ENCODE peak calls at places on chromosomes 13 and 19, in nine cellular contexts. Z is astrocyte, Y is PC-3, Q is fibroblast of lung, K is HepG2, F is hepatocyte, P is neural progenitor cell, X is GM12878, S is PC-9. V is an unnamed sample. For H3K36me3, the result is how much of the 10 kb centered on the place peaks cover.

GRCh38 chr13:67048084-67048792 is 181.9 kb downstream of the PCDH9 start:
- DNase-seq in P (peak), S (no peak), K (no peak), Q (peak), X (no peak), F (peak), Y (no peak), Z (peak), V (no peak)

GRCh38 chr19:51460164-51460992 is 2.1 kb upstream of the SIGLEC8 start:
- DNase-seq in Y (peak), S (no peak), F (no peak), Z (no peak), Q (no peak), K (peak), X (no peak), P (peak), V (no peak)

GRCh38 chr19:46802152-46802551 is 13.8 kb upstream of the SLC1A5 start:
- DNase-seq in K (no peak), P (no peak), Q (no peak), Y (no peak), S (no peak), F (no peak), X (no peak), Z (no peak), V (no peak)

GRCh38 chr19:38846097-38846496 is 3.7 kb downstream of the HNRNPL start:
- DNase-seq in X (no peak), S (no peak), F (no peak), K (no peak), Q (no peak), Y (no peak), Z (no peak), P (no peak), V (no peak)

GRCh38 chr19:12722566-12723382 is 958 bp downstream of the TNPO2 start:
- DNase-seq in Q (peak), F (peak), Z (peak), X (peak), K (peak), Y (peak), P (peak), S (peak), V (peak)

GRCh38 chr13:30157616-30157993 is 149.7 kb downstream of the KATNAL1 start:
- DNase-seq in X (peak), P (no peak), Z (no peak), F (no peak), Y (no peak), K (no peak), S (no peak), Q (no peak), V (no peak)

GRCh38 chr13:52048516-52048915 is 24.0 kb downstream of the UTP14C start:
- DNase-seq in Z (no peak), K (no peak), X (no peak), S (no peak), Y (no peak), F (no peak), P (no peak), Q (peak), V (no peak)

GRCh38 chr19:50893047-50893737 is 18.0 kb downstream of the KLK4 start:
- DNase-seq in P (no peak), Q (no peak), F (no peak), K (no peak), S (no peak), Z (no peak), Y (no peak), X (no peak), V (no peak)

GRCh38 chr19:7224205-7224833 is 69.9 kb downstream of the INSR start:
- DNase-seq in F (no peak), Z (peak), X (no peak), S (no peak), P (no peak), Q (peak), K (peak), Y (peak), V (no peak)

GRCh38 chr13:26619321-26619720 is 61.8 kb downstream of the WASF3 start:
- DNase-seq in K (no peak), Z (peak), Y (peak), X (no peak), S (no peak), F (no peak), Q (peak), P (no peak), V (no peak)

GRCh38 chr13:66348745-66349720 is 881.1 kb downstream of the PCDH9 start:
- DNase-seq in Z (no peak), K (no peak), S (no peak), X (no peak), Y (no peak), Q (no peak), P (no peak), F (no peak), V (no peak)

GRCh38 chr19:8505680-8506401 is 3.4 kb upstream of the PRAM1 start:
- DNase-seq in X (no peak), F (peak), K (peak), Z (peak), P (peak), Y (peak), S (no peak), Q (peak), V (no peak)

GRCh38 chr19:18660939-18661338 is 22.5 kb upstream of the CRTC1 start:
- DNase-seq in F (no peak), K (no peak), S (peak), Q (no peak), P (no peak), X (no peak), Z (no peak), Y (no peak), V (no peak)

GRCh38 chr13:44989941-44990340 is 603 bp downstream of the GPALPP1 start:
- DNase-seq in F (peak), Z (no peak), S (peak), K (no peak), P (no peak), Y (no peak), Q (peak), X (no peak), V (no peak)

GRCh38 chr19:46981296-46981695 is 38.3 kb upstream of the NPAS1 start:
- DNase-seq in Q (no peak), P (no peak), X (no peak), K (no peak), F (no peak), S (no peak), Y (no peak), Z (no peak), V (no peak)

GRCh38 chr13:107210216-107211010 is 642.5 kb upstream of the ARGLU1 start:
- DNase-seq in P (no peak), Q (peak), K (no peak), Z (peak), Y (no peak), F (peak), X (no peak), S (no peak), V (no peak)

GRCh38 chr19:51710163-51710562 is 13.6 kb downstream of the HAS1 start:
- DNase-seq in X (no peak), Q (no peak), S (no peak), Y (no peak), F (no peak), Z (peak), K (no peak), P (no peak), V (no peak)

GRCh38 chr19:17419154-17419490 is 725 bp upstream of the MVB12A start:
- DNase-seq in Q (no peak), K (no peak), F (no peak), S (peak), P (no peak), Y (no peak), Z (no peak), X (no peak), V (no peak)

GRCh38 chr19:17775245-17775927 is 19.6 kb upstream of the B3GNT3 start:
- DNase-seq in F (peak), P (peak), Q (no peak), Y (peak), S (peak), K (peak), Z (no peak), X (no peak), V (no peak)

GRCh38 chr19:30450101-30450500 is 77.9 kb downstream of the ZNF536 start:
- DNase-seq in K (no peak), Y (no peak), F (peak), X (no peak), Z (peak), Q (peak), S (no peak), P (peak), V (no peak)

GRCh38 chr19:17753976-17754375 is 2.7 kb downstream of the FCHO1 start:
- DNase-seq in P (peak), X (no peak), Z (no peak), K (no peak), S (no peak), Y (no peak), Q (no peak), F (no peak), V (no peak)

GRCh38 chr19:4566402-4567051 is 7.0 kb upstream of the SEMA6B start:
- DNase-seq in Y (no peak), K (no peak), Q (no peak), F (no peak), P (no peak), S (no peak), X (no peak), Z (no peak), V (no peak)

GRCh38 chr19:5308471-5309437 is 31.9 kb downstream of the PTPRS start:
- DNase-seq in S (no peak), Z (peak), K (no peak), Y (no peak), P (no peak), F (peak), X (no peak), Q (peak), V (peak)

GRCh38 chr13:22839554-22840286 is 341.1 kb upstream of the SGCG start:
- DNase-seq in Y (no peak), P (no peak), F (no peak), X (no peak), Z (no peak), K (no peak), Q (no peak), S (no peak), V (no peak)

GRCh38 chr19:21221653-21222052 is 79.8 kb downstream of the ZNF431 start:
- DNase-seq in F (no peak), Y (no peak), X (no peak), Q (no peak), Z (peak), K (no peak), S (no peak), P (no peak), V (no peak)

GRCh38 chr19:29216021-29216420 is 3.1 kb upstream of the UQCRFS1 start:
- DNase-seq in F (no peak), Z (no peak), P (no peak), Y (no peak), S (no peak), K (no peak), X (no peak), Q (no peak), V (no peak)

GRCh38 chr13:114129649-114130062 is 2.8 kb downstream of the RASA3 start:
- DNase-seq in Z (no peak), Y (no peak), K (no peak), X (no peak), P (no peak), F (no peak), Q (no peak), S (no peak), V (no peak)

GRCh38 chr13:111328803-111329410 is 8.5 kb downstream of the TEX29 start:
- DNase-seq in Y (no peak), S (no peak), P (no peak), K (no peak), Z (no peak), F (no peak), Q (no peak), X (no peak), V (no peak)

GRCh38 chr13:111330211-111330610 is 9.8 kb downstream of the TEX29 start:
- DNase-seq in Q (no peak), Y (no peak), S (no peak), F (no peak), Z (no peak), K (no peak), X (no peak), P (no peak), V (no peak)

GRCh38 chr13:111328111-111328802 is 7.8 kb downstream of the TEX29 start:
- DNase-seq in S (no peak), Q (no peak), Y (no peak), K (no peak), X (no peak), P (no peak), F (no peak), Z (no peak), V (no peak)

GRCh38 chr13:111327701-111328100 is 7.3 kb downstream of the TEX29 start:
- DNase-seq in X (no peak), Y (no peak), Z (no peak), P (no peak), S (no peak), Q (no peak), F (no peak), K (no peak), V (no peak)

DNA sequence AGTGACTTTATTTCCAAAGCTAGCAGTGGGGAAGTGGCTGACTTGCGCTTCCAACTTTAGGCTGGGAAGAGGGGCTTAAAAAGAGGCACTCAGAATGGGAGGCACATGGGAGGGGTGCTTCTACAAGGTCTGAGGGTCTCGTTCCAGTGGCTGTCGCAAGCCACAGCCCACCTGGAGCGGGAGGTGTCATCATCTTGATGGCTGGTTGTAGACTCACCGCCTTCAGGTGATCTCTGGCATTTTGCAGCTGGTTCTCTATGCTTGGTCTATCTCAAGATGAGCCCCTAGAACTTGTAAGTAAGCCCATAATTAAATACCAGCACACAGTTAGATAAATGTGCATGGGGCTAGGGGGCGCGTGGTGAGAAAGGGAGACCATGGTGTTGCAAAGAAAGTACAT is 9.2 kb downstream of the TEX29 start:
- DNase-seq in X (no peak), K (no peak), F (no peak), Z (no peak), Q (no peak), P (no peak), Y (no peak), S (no peak), V (no peak)
- TF ChIP-seq EZH2 in X (no peak), K (no peak), F (no peak), Z (no peak), Q (no peak), P (no peak), Y (no peak), S (no peak), V (no peak)

GRCh38 chr19:1502433-1503088 is 10.3 kb downstream of the ADAMTSL5 start:
- DNase-seq in F (no peak), S (no peak), Z (no peak), X (no peak), Y (no peak), K (no peak), P (no peak), Q (no peak), V (no peak)
- H3K4me3 ChIP-seq in F (no peak), S (no peak), Z (no peak), X (no peak), Y (no peak), K (no peak), P (no peak), Q (no peak), V (no peak)

DNA sequence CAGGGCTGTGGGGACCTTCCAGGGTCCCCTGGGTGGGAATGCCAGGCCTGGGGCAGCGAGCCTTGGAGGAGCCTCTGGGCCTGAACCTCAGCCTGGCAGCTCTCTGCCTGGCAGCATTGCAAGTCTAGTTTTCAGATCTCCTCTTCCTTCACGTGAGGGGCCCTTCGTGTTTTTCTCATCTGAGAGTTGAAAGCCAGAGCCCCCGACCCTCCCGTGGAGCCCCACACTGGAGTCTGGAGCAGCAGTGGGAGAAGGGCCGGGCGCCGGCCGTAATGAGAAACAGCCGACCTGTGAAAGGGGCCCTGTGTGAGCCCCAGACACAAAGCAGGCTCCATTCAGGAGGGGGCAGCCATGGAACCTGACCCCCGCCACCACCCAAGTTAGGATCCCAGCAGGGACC is 19.3 kb downstream of the TMED1 start:
- DNase-seq in Y (no peak), P (no peak), Q (no peak), K (no peak), Z (no peak), X (no peak), F (peak), S (no peak), V (no peak)
- H3K36me3 ChIP-seq in Y (under half), P (under half), Q (under half), K (under half), Z (under half), X (under half), F (under half), S (under half), V (under half)

GRCh38 chr13:110699148-110700145 is 6.5 kb downstream of the CARS2 start:
- DNase-seq in F (no peak), S (no peak), P (no peak), Z (no peak), Q (no peak), Y (no peak), X (no peak), K (no peak), V (no peak)

GRCh38 chr13:110700186-110700585 is 5.7 kb downstream of the CARS2 start:
- DNase-seq in X (no peak), K (no peak), S (no peak), P (no peak), Z (no peak), Y (no peak), Q (no peak), F (no peak), V (no peak)

GRCh38 chr13:110705356-110705825 is 525 bp downstream of the CARS2 start:
- DNase-seq in Y (no peak), K (no peak), X (no peak), F (no peak), P (no peak), S (no peak), Q (peak), Z (no peak), V (no peak)

GRCh38 chr13:110702591-110703526 is 3.1 kb downstream of the CARS2 start:
- DNase-seq in X (no peak), Q (peak), S (no peak), Z (peak), Y (no peak), K (no peak), F (no peak), P (no peak), V (no peak)

DNA sequence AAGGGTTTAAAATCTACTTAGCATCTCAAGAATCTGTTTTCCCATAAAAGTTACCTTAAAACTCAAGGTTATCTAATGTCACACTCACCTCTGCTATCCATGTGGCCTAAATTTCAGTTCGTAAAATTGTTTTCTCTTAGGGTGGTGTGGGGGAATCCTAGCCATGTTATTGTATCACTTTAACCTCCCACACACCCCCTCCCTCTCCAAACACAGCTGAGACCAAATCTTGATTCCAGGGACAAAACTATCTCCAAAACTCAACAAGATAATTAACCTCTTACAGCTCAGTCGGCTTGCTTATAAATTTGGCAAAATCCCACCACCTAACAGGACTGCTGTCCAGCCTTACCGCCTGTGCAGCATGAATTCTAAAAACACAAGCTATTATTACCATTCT is 3.8 kb downstream of the CARS2 start:
- DNase-seq in Y (no peak), Z (no peak), X (no peak), S (no peak), K (no peak), F (no peak), P (no peak), Q (no peak), V (no peak)
- TF ChIP-seq EZH2 in Y (no peak), Z (no peak), X (no peak), S (no peak), K (no peak), F (no peak), P (no peak), Q (no peak), V (no peak)

GRCh38 chr13:50129065-50129922 is 114.0 kb downstream of the KCNRG start:
- DNase-seq in F (no peak), P (peak), Y (no peak), K (no peak), Z (no peak), Q (no peak), S (no peak), X (no peak), V (no peak)

GRCh38 chr13:50127726-50128291 is 112.6 kb downstream of the KCNRG start:
- DNase-seq in Q (no peak), Z (no peak), S (no peak), Y (no peak), P (peak), F (peak), X (no peak), K (no peak), V (no peak)

GRCh38 chr13:50127017-50127725 is 111.9 kb downstream of the KCNRG start:
- DNase-seq in Q (peak), Y (no peak), K (no peak), X (no peak), Z (no peak), P (peak), S (no peak), F (peak), V (no peak)

GRCh38 chr13:50129923-50130685 is 114.9 kb downstream of the KCNRG start:
- DNase-seq in K (no peak), X (no peak), P (peak), Y (peak), Z (no peak), Q (peak), F (peak), S (no peak), V (no peak)

DNA sequence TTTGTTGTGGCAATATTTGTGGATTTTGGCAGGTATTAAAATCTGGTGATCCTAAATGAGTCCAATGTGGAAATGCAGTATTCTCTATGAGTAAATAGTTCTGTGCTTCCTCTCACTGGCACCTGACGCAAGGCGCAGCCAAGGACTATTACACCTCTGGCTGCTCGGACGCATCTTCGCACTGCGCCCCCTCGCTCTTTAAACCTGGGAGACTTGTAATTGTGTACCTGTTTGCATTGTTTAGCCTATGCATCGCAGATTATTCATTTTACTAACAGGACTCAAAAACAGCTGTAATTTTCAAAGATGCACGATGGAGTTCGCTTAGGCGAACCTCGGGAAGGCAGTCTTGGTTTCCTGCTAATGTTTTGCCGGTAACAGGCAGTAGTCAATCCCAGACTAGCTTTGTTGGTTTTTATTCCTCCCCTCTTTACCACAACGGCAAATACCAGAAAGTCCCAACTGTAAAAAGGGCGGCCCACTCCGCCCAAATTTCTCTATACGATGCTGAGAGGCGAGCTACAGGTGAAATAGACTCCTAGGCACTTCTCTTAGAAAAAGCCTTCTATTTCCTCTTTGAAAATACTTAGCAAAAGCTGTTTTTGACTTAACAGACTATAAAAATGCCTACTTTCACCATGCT is 113.3 kb downstream of the KCNRG start:
- DNase-seq in P (peak), S (no peak), Q (no peak), X (no peak), Y (no peak), F (no peak), Z (no peak), K (no peak), V (no peak)
- H3K4me3 ChIP-seq in P (peak), S (no peak), Q (no peak), X (peak), Y (no peak), F (no peak), Z (no peak), K (no peak), V (no peak)

GRCh38 chr19:1278713-1279112 is 3.4 kb downstream of the FAM174C start:
- DNase-seq in K (no peak), Z (no peak), S (no peak), P (no peak), X (no peak), F (no peak), Q (no peak), Y (no peak), V (no peak)
- H3K36me3 ChIP-seq in K (under half), Z (under half), S (under half), P (under half), X (under half), F (under half), Q (under half), Y (under half), V (under half)

V was measured in SK-N-MC.